ENCODE peak calls at places on chromosomes 16 and 17, in four cellular contexts. M, W, I and E are unnamed samples.
A peak's percentile ranks its signal among the peaks of the same experiment; 100 is the strongest.

GRCh38 chr17:29731589-29731929 is 108.8 kb upstream of the CORO6 start:
- DNase-seq in M (no peak), W (no peak), I (no peak), E (no peak)

GRCh38 chr16:89093602-89094251 is at the start of gene ACSF3:
- DNase-seq in M (peak; percentile 80), W (no peak), I (peak; percentile 37), E (peak; percentile 86)

GRCh38 chr16:3364774-3365427 is 9.2 kb downstream of the OR2C1 start:
- DNase-seq in M (peak; percentile 95), W (no peak), I (no peak), E (peak; percentile 94)

GRCh38 chr16:66599726-66600125 is 4.8 kb upstream of the CMTM3 start:
- DNase-seq in M (no peak), W (no peak), I (no peak), E (no peak)

GRCh38 chr17:20059728-20060188 is 50.6 kb downstream of the SPECC1 start:
- DNase-seq in M (peak; percentile 28), W (no peak), I (peak; percentile 26), E (no peak)

GRCh38 chr17:15332338-15332737 is 9.1 kb downstream of the TEKT3 start:
- DNase-seq in M (no peak), W (no peak), I (no peak), E (no peak)

GRCh38 chr16:47927330-47927729 is 228.5 kb downstream of the ABCC12 start:
- DNase-seq in M (peak; percentile 28), W (no peak), I (peak; percentile 21), E (no peak)

GRCh38 chr17:82786427-82786826 is 34.6 kb downstream of the TBCD start:
- DNase-seq in M (no peak), W (no peak), I (no peak), E (no peak)

GRCh38 chr16:4677390-4677789 is 16.0 kb upstream of the NUDT16L1 start:
- DNase-seq in M (no peak), W (no peak), I (no peak), E (no peak)

GRCh38 chr16:57013902-57014301 is 24.5 kb downstream of the NLRC5 start:
- DNase-seq in M (no peak), W (no peak), I (no peak), E (no peak)

GRCh38 chr16:87951550-87952538 is 610 bp downstream of the BANP start:
- DNase-seq in M (peak; percentile 52), W (no peak), I (peak; percentile 41), E (no peak)

GRCh38 chr16:14095883-14096551 is 24.9 kb downstream of the MRTFB start:
- DNase-seq in M (no peak), W (peak; percentile 76), I (no peak), E (no peak)

GRCh38 chr16:87409153-87409552 is 17.0 kb downstream of the MAP1LC3B start:
- DNase-seq in M (no peak), W (no peak), I (no peak), E (no peak)

GRCh38 chr17:29766796-29767327 is 144.2 kb upstream of the CORO6 start:
- DNase-seq in M (no peak), W (no peak), I (peak; percentile 15), E (no peak)

GRCh38 chr17:80095038-80095843 is 6.1 kb upstream of the GAA start:
- DNase-seq in M (no peak), W (no peak), I (no peak), E (no peak)

GRCh38 chr16:21001262-21001661 is 100.7 kb downstream of the LYRM1 start:
- DNase-seq in M (peak; percentile 35), W (peak; percentile 38), I (peak; percentile 11), E (no peak)

GRCh38 chr17:6699997-6700947 is 12.9 kb downstream of the SLC13A5 start:
- DNase-seq in M (no peak), W (no peak), I (no peak), E (no peak)

GRCh38 chr17:48262982-48263586 is 155.5 kb downstream of the SNX11 start:
- DNase-seq in M (peak; percentile 33), W (no peak), I (peak; percentile 45), E (no peak)

GRCh38 chr17:43356999-43357398 is 41.8 kb upstream of the ARL4D start:
- DNase-seq in M (peak; percentile 93), W (no peak), I (peak; percentile 72), E (no peak)

GRCh38 chr16:9097266-9098219 is 6.1 kb downstream of the HAPSTR1 start:
- DNase-seq in M (no peak), W (no peak), I (no peak), E (no peak)
- H3K4me3 ChIP-seq in M (no peak overlapping the region), W (no peak overlapping the region), I (no peak overlapping the region), E (no peak overlapping the region)

GRCh38 chr16:35308674-35309073 is 1849.3 kb downstream of the TP53TG3F start:
- DNase-seq in M (no peak), W (no peak), I (no peak), E (no peak)
- H3K9me3 ChIP-seq in M (no peaks in the 10 kb centered on the region), W (no peaks in the 10 kb centered on the region), I (no peaks in the 10 kb centered on the region), E (peaks cover 4% of the 10 kb centered on the region)

GRCh38 chr17:45413498-45413923 is 19.2 kb downstream of the ARHGAP27 start:
- DNase-seq in M (no peak), W (no peak), I (no peak), E (no peak)
- H3K4me3 ChIP-seq in M (no peak overlapping the region), W (no peak overlapping the region), I (no peak overlapping the region), E (no peak overlapping the region)

GRCh38 chr16:84380405-84380804 is 12.1 kb downstream of the ATP2C2 start:
- DNase-seq in M (no peak), W (no peak), I (no peak), E (no peak)

GRCh38 chr16:84379008-84379730 is 10.8 kb downstream of the ATP2C2 start:
- DNase-seq in M (no peak), W (no peak), I (no peak), E (no peak)

GRCh38 chr16:84379731-84380369 is 11.5 kb downstream of the ATP2C2 start:
- DNase-seq in M (no peak), W (no peak), I (no peak), E (no peak)

GRCh38 chr16:84383106-84383505 is 14.8 kb downstream of the ATP2C2 start:
- DNase-seq in M (no peak), W (no peak), I (no peak), E (no peak)

GRCh38 chr16:84382396-84382795 is 14.1 kb downstream of the ATP2C2 start:
- DNase-seq in M (no peak), W (no peak), I (no peak), E (no peak)
- H3K9me3 ChIP-seq in M (no peaks in the 10 kb centered on the region), W (peaks cover 8% of the 10 kb centered on the region), I (peaks cover 23% of the 10 kb centered on the region), E (no peaks in the 10 kb centered on the region)

GRCh38 chr16:84329849-84330684 is 35.4 kb downstream of the WFDC1 start:
- DNase-seq in M (no peak), W (no peak), I (no peak), E (no peak)
- H3K4me3 ChIP-seq in M (no peak overlapping the region), W (no peak overlapping the region), I (no peak overlapping the region), E (no peak overlapping the region)

DNA sequence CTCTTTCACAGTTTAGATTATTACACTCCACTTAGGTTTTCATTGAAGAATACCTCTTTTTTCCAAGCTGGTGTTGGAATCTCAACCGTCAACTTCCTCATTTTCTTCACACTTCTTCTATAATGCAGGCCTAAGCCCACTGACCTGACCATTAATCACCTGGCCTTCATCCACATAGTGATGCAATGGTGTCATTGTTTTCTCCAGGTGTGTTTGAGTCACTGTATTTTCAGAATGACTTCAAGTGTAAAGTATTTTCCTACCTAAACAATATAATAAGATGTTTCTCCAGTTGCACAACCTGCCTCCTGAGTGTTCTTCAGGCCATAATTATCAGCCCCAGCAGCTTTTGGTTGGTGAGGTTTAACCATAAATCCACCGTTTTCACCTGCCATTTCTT is 1675.1 kb downstream of the TP53TG3F start:
- DNase-seq in M (no peak), W (no peak), I (no peak), E (no peak)
- H3K9me3 ChIP-seq in M (no peaks in the 10 kb centered on the region), W (peaks cover 3% of the 10 kb centered on the region), I (peaks cover 5% of the 10 kb centered on the region), E (no peaks in the 10 kb centered on the region)

GRCh38 chr16:1154887-1155331 is 2.0 kb downstream of the CACNA1H start:
- DNase-seq in M (no peak), W (no peak), I (no peak), E (no peak)

GRCh38 chr16:1152123-1152638 is 725 bp upstream of the CACNA1H start:
- DNase-seq in M (peak; percentile 24), W (no peak), I (no peak), E (peak; percentile 13)

GRCh38 chr16:1152651-1153259 is at the start of gene CACNA1H:
- DNase-seq in M (peak; percentile 30), W (no peak), I (no peak), E (peak; percentile 27)

GRCh38 chr16:1154291-1154886 is 1.5 kb downstream of the CACNA1H start:
- DNase-seq in M (no peak), W (no peak), I (no peak), E (no peak)

GRCh38 chr16:1153480-1154160 is 714 bp downstream of the CACNA1H start:
- DNase-seq in M (no peak), W (no peak), I (no peak), E (no peak)
- H3K4me3 ChIP-seq in M (no peak overlapping the region), W (peak overlapping the region; percentile 17), I (no peak overlapping the region), E (no peak overlapping the region)

DNA sequence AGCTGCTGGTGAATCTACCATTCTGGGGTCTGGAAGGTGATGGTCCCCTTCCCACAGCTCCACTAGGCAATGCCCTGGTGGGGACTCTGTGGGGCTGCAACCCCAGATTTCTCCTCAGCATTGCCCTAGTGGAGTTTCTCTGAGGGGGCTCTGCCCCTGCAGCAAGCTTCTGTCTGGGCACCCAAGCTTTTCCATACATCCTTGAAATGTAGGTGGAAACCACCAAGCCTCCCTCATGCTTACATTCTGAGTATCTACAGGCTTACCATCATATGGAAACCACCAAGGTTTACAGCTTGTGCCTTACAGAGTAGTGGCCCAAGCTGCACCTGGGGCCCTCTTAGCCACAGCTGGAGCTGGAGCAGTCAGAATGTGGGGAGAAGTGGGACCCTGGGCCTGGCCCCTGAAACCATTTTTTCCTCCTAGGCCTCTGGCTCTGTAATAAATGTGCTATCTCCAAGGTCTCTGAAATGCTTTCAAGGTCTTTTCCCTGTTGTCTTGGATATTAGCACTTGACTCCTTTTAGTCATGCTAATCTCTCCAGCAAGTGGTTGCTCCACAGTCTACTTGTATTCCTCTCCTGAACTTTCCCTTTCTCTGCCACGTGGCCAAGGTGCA is 19.6 kb upstream of the DLX3 start:
- DNase-seq in M (no peak), W (no peak), I (no peak), E (no peak)
- H3K9me3 ChIP-seq in M (no peaks in the 10 kb centered on the region), W (peaks cover 19% of the 10 kb centered on the region), I (peaks cover 27% of the 10 kb centered on the region), E (no peaks in the 10 kb centered on the region)